ENCODE peak calls at places on chromosomes 3 and 15, in nine cellular contexts. M is effector CD4-positive, alpha-beta T cell; F is A549; A is NCI-H1105 treated with DMSO at 0.1 percent for 48 hours; Z is skeletal muscle cell; I is activated CD4-positive, alpha-beta T cell treated with anti-CD3 and anti-CD28 coated beads for 48 hours; C is Daoy; L is GM23338; V is natural killer cell treated with Interleukin-12 subunit alpha and Interleukin-12 subunit beta and Interleukin-15 and Interleukin-18, amount 100 ng/mL, for 72 hours. K is an unnamed sample.

GRCh38 chr3:52202384-52203077 is 4.6 kb downstream of the ALAS1 start:
- DNase-seq in L (no peak), Z (no peak), A (no peak), I (no peak), C (no peak), V (no peak), M (no peak), F (no peak), K (no peak)

GRCh38 chr15:50353251-50353998 is 1.6 kb downstream of the GABPB1 start:
- DNase-seq in A (no peak), V (no peak), Z (peak), C (peak), L (no peak), M (peak), I (no peak), F (no peak), K (no peak)

GRCh38 chr3:173092038-173092437 is 49.0 kb downstream of the SPATA16 start:
- DNase-seq in A (no peak), V (no peak), Z (no peak), C (no peak), I (no peak), M (no peak), L (no peak), F (no peak), K (no peak)

GRCh38 chr3:188348445-188349244 is 194.7 kb downstream of the LPP start:
- DNase-seq in F (peak), M (no peak), L (peak), V (no peak), C (peak), Z (peak), I (no peak), A (peak), K (no peak)

GRCh38 chr15:41922353-41922752 is 28.5 kb upstream of the SPTBN5 start:
- DNase-seq in M (no peak), L (no peak), F (no peak), I (no peak), V (no peak), A (no peak), Z (no peak), C (no peak), K (no peak)

GRCh38 chr15:42375252-42375651 is 16.0 kb downstream of the CAPN3 start:
- DNase-seq in I (no peak), A (no peak), L (no peak), C (no peak), Z (no peak), F (no peak), M (no peak), V (no peak), K (no peak)

GRCh38 chr3:175161291-175161690 is 302.2 kb downstream of the NAALADL2 start:
- DNase-seq in C (no peak), A (no peak), V (no peak), Z (no peak), F (no peak), L (peak), M (no peak), I (no peak), K (no peak)

GRCh38 chr3:197458179-197458707 is 97.5 kb downstream of the BDH1 start:
- DNase-seq in I (peak), Z (no peak), C (peak), L (peak), M (no peak), A (no peak), V (no peak), F (peak), K (no peak)

GRCh38 chr3:69309810-69310209 is 76.1 kb downstream of the FRMD4B start:
- DNase-seq in C (peak), I (no peak), F (no peak), A (no peak), Z (peak), V (no peak), L (peak), M (no peak), K (peak)

GRCh38 chr3:171192176-171192854 is 165.8 kb upstream of the SLC2A2 start:
- DNase-seq in Z (peak), M (no peak), L (no peak), A (no peak), F (peak), V (no peak), C (peak), I (peak), K (no peak)